ENCODE peak calls at places on chromosomes 4 and X, in ten cellular contexts. One of them, this sample, is unnamed.

GRCh38 chr4:126977306-126977705 is 655.5 kb upstream of the INTU start:
- DNase-seq in HepG2: no peak
- DNase-seq in cardiac fibroblast: no peak
- DNase-seq in psoas muscle: no peak
- DNase-seq in astrocyte: no peak
- DNase-seq in IMR-90: peak
- DNase-seq in fibroblast of pulmonary artery: peak
- DNase-seq in cardiac muscle cell: peak
- DNase-seq in lower leg skin: no peak
- DNase-seq in colonic mucosa: no peak
- DNase-seq in this sample: no peak

GRCh38 chr4:72496119-72496518 is 72.9 kb downstream of the ADAMTS3 start:
- DNase-seq in psoas muscle: no peak
- DNase-seq in colonic mucosa: no peak
- DNase-seq in fibroblast of pulmonary artery: no peak
- DNase-seq in cardiac muscle cell: no peak
- DNase-seq in IMR-90: no peak
- DNase-seq in cardiac fibroblast: peak
- DNase-seq in astrocyte: peak
- DNase-seq in lower leg skin: no peak
- DNase-seq in HepG2: no peak
- DNase-seq in this sample: no peak

GRCh38 chr4:184958127-184958806 is 60.0 kb upstream of the HELT start:
- DNase-seq in HepG2: no peak
- DNase-seq in fibroblast of pulmonary artery: no peak
- DNase-seq in psoas muscle: no peak
- DNase-seq in lower leg skin: no peak
- DNase-seq in astrocyte: no peak
- DNase-seq in cardiac muscle cell: no peak
- DNase-seq in cardiac fibroblast: no peak
- DNase-seq in IMR-90: no peak
- DNase-seq in colonic mucosa: no peak
- DNase-seq in this sample: no peak

GRCh38 chr4:179634862-179635261 is 2192.6 kb upstream of the AGA start:
- DNase-seq in cardiac fibroblast: no peak
- DNase-seq in psoas muscle: no peak
- DNase-seq in fibroblast of pulmonary artery: no peak
- DNase-seq in colonic mucosa: no peak
- DNase-seq in astrocyte: no peak
- DNase-seq in HepG2: no peak
- DNase-seq in cardiac muscle cell: no peak
- DNase-seq in lower leg skin: no peak
- DNase-seq in IMR-90: no peak
- DNase-seq in this sample: no peak

GRCh38 chrX:40805404-40805803 is 70.1 kb upstream of the MED14 start:
- DNase-seq in lower leg skin: no peak
- DNase-seq in IMR-90: no peak
- DNase-seq in cardiac fibroblast: no peak
- DNase-seq in astrocyte: no peak
- DNase-seq in cardiac muscle cell: no peak
- DNase-seq in colonic mucosa: no peak
- DNase-seq in HepG2: no peak
- DNase-seq in psoas muscle: no peak
- DNase-seq in fibroblast of pulmonary artery: no peak
- DNase-seq in this sample: no peak

GRCh38 chrX:86806786-86807185 is 658.5 kb downstream of the DACH2 start:
- DNase-seq in astrocyte: no peak
- DNase-seq in psoas muscle: no peak
- DNase-seq in colonic mucosa: no peak
- DNase-seq in fibroblast of pulmonary artery: no peak
- DNase-seq in IMR-90: peak
- DNase-seq in cardiac muscle cell: peak
- DNase-seq in lower leg skin: no peak
- DNase-seq in cardiac fibroblast: peak
- DNase-seq in HepG2: peak
- DNase-seq in this sample: no peak

GRCh38 chr4:2336659-2337058 is 74.8 kb upstream of the MXD4 start:
- DNase-seq in fibroblast of pulmonary artery: no peak
- DNase-seq in psoas muscle: no peak
- DNase-seq in astrocyte: no peak
- DNase-seq in cardiac muscle cell: no peak
- DNase-seq in HepG2: no peak
- DNase-seq in IMR-90: no peak
- DNase-seq in lower leg skin: no peak
- DNase-seq in cardiac fibroblast: no peak
- DNase-seq in colonic mucosa: no peak
- DNase-seq in this sample: no peak

GRCh38 chr4:178414881-178415446 is 972.7 kb upstream of the AGA start:
- DNase-seq in cardiac muscle cell: no peak
- DNase-seq in colonic mucosa: no peak
- DNase-seq in lower leg skin: no peak
- DNase-seq in psoas muscle: no peak
- DNase-seq in cardiac fibroblast: no peak
- DNase-seq in HepG2: no peak
- DNase-seq in IMR-90: no peak
- DNase-seq in astrocyte: no peak
- DNase-seq in fibroblast of pulmonary artery: no peak
- DNase-seq in this sample: no peak

GRCh38 chrX:103417933-103418332 is 41.6 kb downstream of the BEX3 start:
- DNase-seq in cardiac fibroblast: peak
- DNase-seq in IMR-90: peak
- DNase-seq in cardiac muscle cell: no peak
- DNase-seq in lower leg skin: no peak
- DNase-seq in HepG2: no peak
- DNase-seq in psoas muscle: no peak
- DNase-seq in astrocyte: no peak
- DNase-seq in colonic mucosa: no peak
- DNase-seq in fibroblast of pulmonary artery: no peak
- DNase-seq in this sample: no peak

GRCh38 chrX:9626379-9626778 is 139.3 kb downstream of the GPR143 start:
- DNase-seq in lower leg skin: no peak
- DNase-seq in HepG2: no peak
- DNase-seq in cardiac fibroblast: no peak
- DNase-seq in fibroblast of pulmonary artery: no peak
- DNase-seq in astrocyte: peak
- DNase-seq in IMR-90: peak
- DNase-seq in cardiac muscle cell: no peak
- DNase-seq in psoas muscle: no peak
- DNase-seq in colonic mucosa: no peak
- DNase-seq in this sample: no peak

GRCh38 chrX:41029332-41029731 is 55.9 kb upstream of the USP9X start:
- DNase-seq in lower leg skin: no peak
- DNase-seq in HepG2: peak
- DNase-seq in psoas muscle: no peak
- DNase-seq in cardiac fibroblast: peak
- DNase-seq in fibroblast of pulmonary artery: no peak
- DNase-seq in IMR-90: peak
- DNase-seq in cardiac muscle cell: no peak
- DNase-seq in astrocyte: no peak
- DNase-seq in colonic mucosa: no peak
- DNase-seq in this sample: no peak

GRCh38 chr4:2059726-2060577 is 825 bp downstream of the NAT8L start:
- DNase-seq in lower leg skin: no peak
- DNase-seq in cardiac muscle cell: peak
- DNase-seq in astrocyte: no peak
- DNase-seq in colonic mucosa: no peak
- DNase-seq in IMR-90: no peak
- DNase-seq in cardiac fibroblast: no peak
- DNase-seq in HepG2: no peak
- DNase-seq in fibroblast of pulmonary artery: no peak
- DNase-seq in psoas muscle: no peak
- DNase-seq in this sample: no peak

GRCh38 chrX:115344885-115345653 is 55.6 kb downstream of the LUZP4 start:
- DNase-seq in colonic mucosa: peak
- DNase-seq in astrocyte: peak
- DNase-seq in psoas muscle: peak
- DNase-seq in fibroblast of pulmonary artery: peak
- DNase-seq in lower leg skin: peak
- DNase-seq in cardiac fibroblast: peak
- DNase-seq in HepG2: peak
- DNase-seq in cardiac muscle cell: peak
- DNase-seq in IMR-90: peak
- DNase-seq in this sample: no peak

GRCh38 chr4:145130130-145130529 is 32.0 kb downstream of the ABCE1 start:
- DNase-seq in psoas muscle: no peak
- DNase-seq in cardiac fibroblast: no peak
- DNase-seq in fibroblast of pulmonary artery: no peak
- DNase-seq in IMR-90: no peak
- DNase-seq in lower leg skin: no peak
- DNase-seq in colonic mucosa: no peak
- DNase-seq in astrocyte: no peak
- DNase-seq in cardiac muscle cell: no peak
- DNase-seq in HepG2: no peak
- DNase-seq in this sample: no peak

GRCh38 chrX:46408553-46409407 is 136.4 kb downstream of the ZNF674 start:
- DNase-seq in fibroblast of pulmonary artery: peak
- DNase-seq in cardiac fibroblast: peak
- DNase-seq in astrocyte: peak
- DNase-seq in psoas muscle: peak
- DNase-seq in lower leg skin: peak
- DNase-seq in IMR-90: peak
- DNase-seq in cardiac muscle cell: peak
- DNase-seq in HepG2: peak
- DNase-seq in colonic mucosa: peak
- DNase-seq in this sample: peak

GRCh38 chrX:47662144-47662657 is 3.2 kb upstream of the UXT start:
- DNase-seq in colonic mucosa: no peak
- DNase-seq in psoas muscle: no peak
- DNase-seq in fibroblast of pulmonary artery: peak
- DNase-seq in HepG2: no peak
- DNase-seq in IMR-90: peak
- DNase-seq in lower leg skin: no peak
- DNase-seq in cardiac muscle cell: no peak
- DNase-seq in cardiac fibroblast: peak
- DNase-seq in astrocyte: peak
- DNase-seq in this sample: no peak

GRCh38 chr4:26871611-26872010 is 11.0 kb downstream of the STIM2 start:
- DNase-seq in lower leg skin: no peak
- DNase-seq in cardiac fibroblast: peak
- DNase-seq in astrocyte: peak
- DNase-seq in cardiac muscle cell: peak
- DNase-seq in colonic mucosa: no peak
- DNase-seq in fibroblast of pulmonary artery: peak
- DNase-seq in IMR-90: peak
- DNase-seq in HepG2: no peak
- DNase-seq in psoas muscle: no peak
- DNase-seq in this sample: no peak

GRCh38 chr4:78971326-78971725 is 32.1 kb upstream of the PAQR3 start:
- DNase-seq in cardiac muscle cell: no peak
- DNase-seq in psoas muscle: no peak
- DNase-seq in lower leg skin: peak
- DNase-seq in IMR-90: no peak
- DNase-seq in astrocyte: no peak
- DNase-seq in fibroblast of pulmonary artery: peak
- DNase-seq in cardiac fibroblast: no peak
- DNase-seq in HepG2: no peak
- DNase-seq in colonic mucosa: no peak
- DNase-seq in this sample: no peak

GRCh38 chrX:20218809-20219505 is 47.8 kb downstream of the RPS6KA3 start:
- DNase-seq in colonic mucosa: peak
- DNase-seq in HepG2: no peak
- DNase-seq in lower leg skin: no peak
- DNase-seq in astrocyte: no peak
- DNase-seq in fibroblast of pulmonary artery: peak
- DNase-seq in cardiac fibroblast: peak
- DNase-seq in IMR-90: peak
- DNase-seq in psoas muscle: no peak
- DNase-seq in cardiac muscle cell: no peak
- DNase-seq in this sample: no peak
- H3K4me3 ChIP-seq in colonic mucosa: no peak
- H3K4me3 ChIP-seq in HepG2: no peak
- H3K4me3 ChIP-seq in lower leg skin: no peak
- H3K4me3 ChIP-seq in astrocyte: no peak
- H3K4me3 ChIP-seq in fibroblast of pulmonary artery: peak
- H3K4me3 ChIP-seq in cardiac fibroblast: peak
- H3K4me3 ChIP-seq in IMR-90: no peak
- H3K4me3 ChIP-seq in psoas muscle: peak
- H3K4me3 ChIP-seq in cardiac muscle cell: no peak
- H3K4me3 ChIP-seq in this sample: no peak

GRCh38 chrX:153885968-153886903 is at the start of gene L1CAM:
- DNase-seq in astrocyte: no peak
- DNase-seq in lower leg skin: no peak
- DNase-seq in cardiac muscle cell: peak
- DNase-seq in psoas muscle: no peak
- DNase-seq in fibroblast of pulmonary artery: no peak
- DNase-seq in cardiac fibroblast: no peak
- DNase-seq in HepG2: no peak
- DNase-seq in IMR-90: no peak
- DNase-seq in colonic mucosa: no peak
- DNase-seq in this sample: no peak
- H3K4me3 ChIP-seq in astrocyte: no peak
- H3K4me3 ChIP-seq in lower leg skin: no peak
- H3K4me3 ChIP-seq in cardiac muscle cell: peak
- H3K4me3 ChIP-seq in psoas muscle: no peak
- H3K4me3 ChIP-seq in fibroblast of pulmonary artery: no peak
- H3K4me3 ChIP-seq in cardiac fibroblast: no peak
- H3K4me3 ChIP-seq in HepG2: peak
- H3K4me3 ChIP-seq in IMR-90: no peak
- H3K4me3 ChIP-seq in colonic mucosa: no peak
- H3K4me3 ChIP-seq in this sample: no peak

DNA sequence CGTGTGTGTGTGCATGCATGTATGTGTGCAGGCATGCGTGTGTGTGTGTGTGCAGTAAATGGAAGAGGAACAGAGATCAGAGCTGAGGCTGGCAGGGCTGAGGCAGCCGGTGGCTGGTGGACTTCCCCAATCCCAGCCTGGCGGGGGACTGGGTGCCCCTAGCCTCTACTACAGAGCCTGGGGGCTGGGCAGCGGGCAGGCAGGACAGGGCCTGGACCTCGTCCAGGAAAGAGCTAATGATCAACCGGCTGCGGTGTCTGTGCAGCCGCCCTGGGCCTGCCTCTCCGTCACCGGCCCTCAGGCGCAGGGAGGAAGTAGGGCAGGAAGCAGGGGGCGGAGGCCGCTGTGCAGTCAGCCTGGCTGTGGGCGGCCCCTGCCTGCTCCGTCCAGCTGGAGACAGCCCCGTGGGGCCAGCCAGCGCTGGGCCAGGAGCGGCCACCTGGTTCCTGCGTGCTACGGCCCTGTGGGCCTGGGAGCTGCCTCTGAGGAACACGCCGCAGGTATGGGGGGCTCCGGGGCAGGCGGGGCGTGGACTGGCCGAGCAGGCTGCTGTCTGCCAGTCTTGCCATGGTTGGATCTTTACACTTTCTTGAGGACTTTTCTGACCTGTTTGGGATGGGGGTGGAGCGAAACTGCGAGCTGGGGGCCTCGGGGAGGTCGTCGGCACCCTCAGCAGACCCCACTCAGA is at the start of gene SH3TC1:
- DNase-seq in fibroblast of pulmonary artery: peak
- DNase-seq in cardiac muscle cell: peak
- DNase-seq in IMR-90: peak
- DNase-seq in HepG2: peak
- DNase-seq in lower leg skin: peak
- DNase-seq in psoas muscle: peak
- DNase-seq in colonic mucosa: peak
- DNase-seq in cardiac fibroblast: peak
- DNase-seq in astrocyte: peak
- DNase-seq in this sample: peak
- H3K4me3 ChIP-seq in fibroblast of pulmonary artery: peak
- H3K4me3 ChIP-seq in cardiac muscle cell: no peak
- H3K4me3 ChIP-seq in IMR-90: no peak
- H3K4me3 ChIP-seq in HepG2: peak
- H3K4me3 ChIP-seq in lower leg skin: peak
- H3K4me3 ChIP-seq in psoas muscle: peak
- H3K4me3 ChIP-seq in colonic mucosa: peak
- H3K4me3 ChIP-seq in cardiac fibroblast: peak
- H3K4me3 ChIP-seq in astrocyte: peak
- H3K4me3 ChIP-seq in this sample: peak

GRCh38 chrX:38991656-38992558 is 190.6 kb downstream of the MID1IP1 start:
- DNase-seq in psoas muscle: no peak
- DNase-seq in lower leg skin: no peak
- DNase-seq in colonic mucosa: no peak
- DNase-seq in cardiac fibroblast: peak
- DNase-seq in fibroblast of pulmonary artery: no peak
- DNase-seq in cardiac muscle cell: no peak
- DNase-seq in HepG2: no peak
- DNase-seq in IMR-90: peak
- DNase-seq in astrocyte: no peak
- DNase-seq in this sample: no peak
- H3K4me3 ChIP-seq in psoas muscle: no peak
- H3K4me3 ChIP-seq in lower leg skin: no peak
- H3K4me3 ChIP-seq in colonic mucosa: no peak
- H3K4me3 ChIP-seq in cardiac fibroblast: no peak
- H3K4me3 ChIP-seq in fibroblast of pulmonary artery: no peak
- H3K4me3 ChIP-seq in cardiac muscle cell: no peak
- H3K4me3 ChIP-seq in HepG2: no peak
- H3K4me3 ChIP-seq in IMR-90: no peak
- H3K4me3 ChIP-seq in astrocyte: no peak
- H3K4me3 ChIP-seq in this sample: no peak